ENCODE peak calls at places on chromosomes 16 and 17, in six cellular contexts. One of them, this sample, is unnamed.

GRCh38 chr17:44159519-44160210 is 10.8 kb upstream of the ASB16 start:
- DNase-seq in astrocyte of the spinal cord: no peak
- DNase-seq in heart right ventricle: no peak
- DNase-seq in esophagus squamous epithelium: no peak
- DNase-seq in thoracic aorta: no peak
- DNase-seq in astrocyte of the cerebellum: no peak
- DNase-seq in this sample: no peak

GRCh38 chr17:351436-351713 is 1.2 kb downstream of the RPH3AL start:
- DNase-seq in astrocyte of the spinal cord: no peak
- DNase-seq in heart right ventricle: no peak
- DNase-seq in esophagus squamous epithelium: no peak
- DNase-seq in thoracic aorta: no peak
- DNase-seq in astrocyte of the cerebellum: no peak
- DNase-seq in this sample: peak

GRCh38 chr17:50210249-50211225 is 9.1 kb upstream of the COL1A1 start:
- DNase-seq in astrocyte of the spinal cord: peak
- DNase-seq in heart right ventricle: peak
- DNase-seq in esophagus squamous epithelium: no peak
- DNase-seq in thoracic aorta: peak
- DNase-seq in astrocyte of the cerebellum: peak
- DNase-seq in this sample: peak

GRCh38 chr17:32483451-32484019 is 3.3 kb upstream of the CDK5R1 start:
- DNase-seq in astrocyte of the spinal cord: peak
- DNase-seq in heart right ventricle: peak
- DNase-seq in esophagus squamous epithelium: no peak
- DNase-seq in thoracic aorta: no peak
- DNase-seq in astrocyte of the cerebellum: peak
- DNase-seq in this sample: peak

GRCh38 chr17:45905812-45906211 is 11.5 kb downstream of the MAPT start:
- DNase-seq in astrocyte of the spinal cord: no peak
- DNase-seq in heart right ventricle: no peak
- DNase-seq in esophagus squamous epithelium: no peak
- DNase-seq in thoracic aorta: no peak
- DNase-seq in astrocyte of the cerebellum: no peak
- DNase-seq in this sample: no peak

GRCh38 chr16:30786115-30786935 is 680 bp downstream of the ZNF629 start:
- DNase-seq in astrocyte of the spinal cord: peak
- DNase-seq in heart right ventricle: no peak
- DNase-seq in esophagus squamous epithelium: no peak
- DNase-seq in thoracic aorta: no peak
- DNase-seq in astrocyte of the cerebellum: no peak
- DNase-seq in this sample: no peak

GRCh38 chr16:3188925-3189825 is 1.2 kb downstream of the OR1F1 start:
- DNase-seq in astrocyte of the spinal cord: peak
- DNase-seq in heart right ventricle: no peak
- DNase-seq in esophagus squamous epithelium: no peak
- DNase-seq in thoracic aorta: no peak
- DNase-seq in astrocyte of the cerebellum: no peak
- DNase-seq in this sample: peak

GRCh38 chr17:54353789-54354525 is 531.2 kb downstream of the KIF2B start:
- DNase-seq in astrocyte of the spinal cord: no peak
- DNase-seq in heart right ventricle: no peak
- DNase-seq in esophagus squamous epithelium: no peak
- DNase-seq in thoracic aorta: no peak
- DNase-seq in astrocyte of the cerebellum: no peak
- DNase-seq in this sample: no peak

GRCh38 chr17:16495561-16495960 is 3.6 kb upstream of the LRRC75A start:
- DNase-seq in astrocyte of the spinal cord: no peak
- DNase-seq in heart right ventricle: no peak
- DNase-seq in esophagus squamous epithelium: no peak
- DNase-seq in thoracic aorta: no peak
- DNase-seq in astrocyte of the cerebellum: no peak
- DNase-seq in this sample: no peak

GRCh38 chr17:64107517-64108235 is 22.3 kb downstream of the ERN1 start:
- DNase-seq in astrocyte of the spinal cord: peak
- DNase-seq in heart right ventricle: no peak
- DNase-seq in esophagus squamous epithelium: no peak
- DNase-seq in thoracic aorta: no peak
- DNase-seq in astrocyte of the cerebellum: no peak
- DNase-seq in this sample: no peak

GRCh38 chr16:85347213-85347591 is 234.9 kb upstream of the CIBAR2 start:
- DNase-seq in astrocyte of the spinal cord: no peak
- DNase-seq in heart right ventricle: no peak
- DNase-seq in esophagus squamous epithelium: no peak
- DNase-seq in thoracic aorta: no peak
- DNase-seq in astrocyte of the cerebellum: no peak
- DNase-seq in this sample: peak

GRCh38 chr16:3690991-3691720 is 26.2 kb downstream of the TRAP1 start:
- DNase-seq in astrocyte of the spinal cord: peak
- DNase-seq in heart right ventricle: no peak
- DNase-seq in esophagus squamous epithelium: no peak
- DNase-seq in thoracic aorta: no peak
- DNase-seq in astrocyte of the cerebellum: no peak
- DNase-seq in this sample: no peak

GRCh38 chr17:13597723-13598347 is 3.9 kb downstream of the HS3ST3A1 start:
- DNase-seq in astrocyte of the spinal cord: peak
- DNase-seq in heart right ventricle: peak
- DNase-seq in esophagus squamous epithelium: no peak
- DNase-seq in thoracic aorta: no peak
- DNase-seq in astrocyte of the cerebellum: no peak
- DNase-seq in this sample: peak

GRCh38 chr16:85484337-85485295 is 128.5 kb upstream of the GSE1 start:
- DNase-seq in astrocyte of the spinal cord: no peak
- DNase-seq in heart right ventricle: no peak
- DNase-seq in esophagus squamous epithelium: no peak
- DNase-seq in thoracic aorta: no peak
- DNase-seq in astrocyte of the cerebellum: no peak
- DNase-seq in this sample: no peak

GRCh38 chr17:11285946-11286345 is 44.9 kb downstream of the SHISA6 start:
- DNase-seq in astrocyte of the spinal cord: no peak
- DNase-seq in heart right ventricle: no peak
- DNase-seq in esophagus squamous epithelium: no peak
- DNase-seq in thoracic aorta: no peak
- DNase-seq in astrocyte of the cerebellum: no peak
- DNase-seq in this sample: no peak

GRCh38 chr17:35069311-35069710 is 5.8 kb upstream of the RFFL start:
- DNase-seq in astrocyte of the spinal cord: no peak
- DNase-seq in heart right ventricle: no peak
- DNase-seq in esophagus squamous epithelium: no peak
- DNase-seq in thoracic aorta: no peak
- DNase-seq in astrocyte of the cerebellum: no peak
- DNase-seq in this sample: peak

GRCh38 chr16:86252596-86252995 is 257.7 kb upstream of the FOXF1 start:
- DNase-seq in astrocyte of the spinal cord: peak
- DNase-seq in heart right ventricle: no peak
- DNase-seq in esophagus squamous epithelium: no peak
- DNase-seq in thoracic aorta: no peak
- DNase-seq in astrocyte of the cerebellum: no peak
- DNase-seq in this sample: no peak

GRCh38 chr16:14196011-14196410 is 124.9 kb downstream of the MRTFB start:
- DNase-seq in astrocyte of the spinal cord: no peak
- DNase-seq in heart right ventricle: no peak
- DNase-seq in esophagus squamous epithelium: no peak
- DNase-seq in thoracic aorta: no peak
- DNase-seq in astrocyte of the cerebellum: no peak
- DNase-seq in this sample: no peak

GRCh38 chr16:67464565-67464964 is 16.4 kb downstream of the ATP6V0D1 start:
- DNase-seq in astrocyte of the spinal cord: no peak
- DNase-seq in heart right ventricle: no peak
- DNase-seq in esophagus squamous epithelium: no peak
- DNase-seq in thoracic aorta: no peak
- DNase-seq in astrocyte of the cerebellum: no peak
- DNase-seq in this sample: no peak

GRCh38 chr17:32227910-32228309 is 37.7 kb upstream of the RHBDL3 start:
- DNase-seq in astrocyte of the spinal cord: no peak
- DNase-seq in heart right ventricle: no peak
- DNase-seq in esophagus squamous epithelium: no peak
- DNase-seq in thoracic aorta: no peak
- DNase-seq in astrocyte of the cerebellum: no peak
- DNase-seq in this sample: no peak

GRCh38 chr16:89764711-89765201 is 43.4 kb downstream of the ZNF276 start:
- DNase-seq in astrocyte of the spinal cord: no peak
- DNase-seq in heart right ventricle: peak
- DNase-seq in esophagus squamous epithelium: peak
- DNase-seq in thoracic aorta: peak
- DNase-seq in astrocyte of the cerebellum: no peak
- DNase-seq in this sample: no peak

GRCh38 chr16:88619859-88620655 is 18.3 kb upstream of the IL17C start:
- DNase-seq in astrocyte of the spinal cord: peak
- DNase-seq in heart right ventricle: no peak
- DNase-seq in esophagus squamous epithelium: no peak
- DNase-seq in thoracic aorta: no peak
- DNase-seq in astrocyte of the cerebellum: peak
- DNase-seq in this sample: no peak

DNA sequence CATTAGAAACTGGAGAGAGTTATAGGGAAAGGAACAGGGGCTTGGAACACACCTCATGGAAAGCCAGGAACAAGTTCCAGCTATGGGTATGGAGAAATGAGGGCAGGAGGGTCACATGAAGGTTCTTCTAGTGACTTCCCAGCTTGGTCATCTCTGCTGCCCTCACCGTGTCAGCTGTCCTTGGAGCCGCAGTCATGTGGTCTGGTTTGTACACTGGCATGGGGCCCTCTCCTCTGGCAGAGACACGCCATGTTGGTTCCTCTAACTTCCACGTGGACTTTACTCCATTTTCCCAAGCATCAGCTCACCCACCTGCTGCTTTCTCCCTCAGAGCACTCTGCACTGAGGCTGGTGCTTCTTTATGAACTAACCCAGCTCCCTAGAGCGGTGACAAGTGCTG is 26.3 kb downstream of the MPG start:
- DNase-seq in astrocyte of the spinal cord: no peak
- DNase-seq in heart right ventricle: no peak
- DNase-seq in esophagus squamous epithelium: no peak
- DNase-seq in thoracic aorta: no peak
- DNase-seq in astrocyte of the cerebellum: no peak
- DNase-seq in this sample: no peak
- TF ChIP-seq CTCF in astrocyte of the spinal cord: no peak
- TF ChIP-seq CTCF in heart right ventricle: no peak
- TF ChIP-seq CTCF in esophagus squamous epithelium: no peak
- TF ChIP-seq CTCF in thoracic aorta: no peak
- TF ChIP-seq CTCF in astrocyte of the cerebellum: no peak
- TF ChIP-seq CTCF in this sample: no peak

GRCh38 chr17:76076765-76077581 is 2.0 kb upstream of the ZACN start:
- DNase-seq in astrocyte of the spinal cord: no peak
- DNase-seq in heart right ventricle: no peak
- DNase-seq in esophagus squamous epithelium: no peak
- DNase-seq in thoracic aorta: no peak
- DNase-seq in astrocyte of the cerebellum: no peak
- DNase-seq in this sample: no peak

GRCh38 chr17:76076100-76076764 is 1.7 kb downstream of the GALR2 start:
- DNase-seq in astrocyte of the spinal cord: no peak
- DNase-seq in heart right ventricle: no peak
- DNase-seq in esophagus squamous epithelium: no peak
- DNase-seq in thoracic aorta: no peak
- DNase-seq in astrocyte of the cerebellum: no peak
- DNase-seq in this sample: no peak

GRCh38 chr17:76075364-76076099 is 951 bp downstream of the GALR2 start:
- DNase-seq in astrocyte of the spinal cord: no peak
- DNase-seq in heart right ventricle: no peak
- DNase-seq in esophagus squamous epithelium: no peak
- DNase-seq in thoracic aorta: no peak
- DNase-seq in astrocyte of the cerebellum: no peak
- DNase-seq in this sample: no peak

GRCh38 chr17:76072149-76072858 is at the start of gene SRP68:
- DNase-seq in astrocyte of the spinal cord: peak
- DNase-seq in heart right ventricle: peak
- DNase-seq in esophagus squamous epithelium: peak
- DNase-seq in thoracic aorta: peak
- DNase-seq in astrocyte of the cerebellum: peak
- DNase-seq in this sample: peak

GRCh38 chr17:76074390-76075363 is at the start of gene GALR2:
- DNase-seq in astrocyte of the spinal cord: no peak
- DNase-seq in heart right ventricle: no peak
- DNase-seq in esophagus squamous epithelium: no peak
- DNase-seq in thoracic aorta: no peak
- DNase-seq in astrocyte of the cerebellum: no peak
- DNase-seq in this sample: no peak
- H3K4me3 ChIP-seq in astrocyte of the spinal cord: no peak
- H3K4me3 ChIP-seq in heart right ventricle: no peak
- H3K4me3 ChIP-seq in esophagus squamous epithelium: no peak
- H3K4me3 ChIP-seq in thoracic aorta: peak
- H3K4me3 ChIP-seq in astrocyte of the cerebellum: no peak
- H3K4me3 ChIP-seq in this sample: no peak

DNA sequence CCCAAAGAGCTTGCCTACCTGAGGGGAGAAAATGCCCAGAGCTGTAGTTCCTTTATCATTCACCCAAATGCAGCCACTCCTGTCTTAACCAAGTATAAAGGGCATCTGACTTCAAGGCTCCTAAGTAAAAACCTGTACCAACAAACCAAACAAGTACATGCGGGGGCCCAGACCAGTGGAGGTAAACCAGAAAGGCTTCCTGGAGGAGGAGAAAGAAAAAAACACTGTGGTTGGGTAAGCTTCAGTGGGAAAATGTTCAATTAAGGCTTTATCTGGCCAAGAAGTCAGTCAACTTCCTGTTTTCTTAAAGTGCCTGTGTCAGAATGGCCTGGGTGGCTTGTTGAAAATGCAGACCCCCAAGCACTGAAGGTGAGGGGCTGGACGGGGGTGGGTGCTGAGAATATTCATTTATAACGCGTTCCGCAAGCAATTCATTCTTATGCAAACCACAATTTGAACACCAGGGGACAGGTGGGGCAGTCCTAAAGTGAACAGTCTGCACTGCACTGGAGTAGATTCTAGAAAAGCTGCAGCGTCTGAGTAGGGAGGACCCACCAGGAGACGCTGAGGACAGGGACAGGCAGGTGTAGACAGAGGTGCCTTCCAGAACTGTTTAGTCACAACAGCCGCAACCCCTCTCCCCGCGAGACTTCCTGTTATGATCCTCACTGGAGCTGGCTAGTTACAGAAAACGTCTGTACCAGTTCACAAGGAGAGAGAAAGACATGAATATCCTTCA is 467.1 kb downstream of the SOX9 start:
- DNase-seq in astrocyte of the spinal cord: peak
- DNase-seq in heart right ventricle: no peak
- DNase-seq in esophagus squamous epithelium: no peak
- DNase-seq in thoracic aorta: no peak
- DNase-seq in astrocyte of the cerebellum: no peak
- DNase-seq in this sample: peak
- TF ChIP-seq CTCF in astrocyte of the spinal cord: peak
- TF ChIP-seq CTCF in heart right ventricle: no peak
- TF ChIP-seq CTCF in esophagus squamous epithelium: peak
- TF ChIP-seq CTCF in thoracic aorta: no peak
- TF ChIP-seq CTCF in astrocyte of the cerebellum: peak
- TF ChIP-seq CTCF in this sample: no peak

DNA sequence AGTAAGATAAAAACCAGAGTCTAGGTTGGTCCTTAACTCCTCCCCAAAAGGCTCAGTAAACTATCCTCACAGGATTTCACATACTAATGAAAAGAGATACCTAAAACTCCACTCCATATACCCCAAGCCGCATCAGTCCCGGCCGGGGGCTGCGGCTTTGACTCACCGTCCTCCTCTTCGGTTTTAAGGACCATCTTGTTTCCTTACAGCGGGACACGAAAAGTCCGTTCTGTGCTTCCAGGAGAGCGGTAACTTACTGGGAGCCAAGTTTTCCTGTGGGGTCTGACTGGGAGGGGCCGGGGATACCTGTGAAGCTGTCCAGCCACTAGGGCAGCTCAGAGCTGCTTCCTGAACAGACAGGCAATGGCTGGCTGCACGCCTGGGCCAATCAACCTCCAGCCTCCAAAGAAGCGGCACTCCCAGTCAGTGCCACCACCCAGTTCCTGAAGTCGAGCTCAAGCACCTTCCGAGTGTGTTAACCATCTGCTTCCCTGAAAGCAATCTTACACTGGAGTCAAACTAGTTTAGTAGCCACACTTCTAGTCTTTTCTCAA is 45.5 kb downstream of the CYTH1 start:
- DNase-seq in astrocyte of the spinal cord: no peak
- DNase-seq in heart right ventricle: peak
- DNase-seq in esophagus squamous epithelium: no peak
- DNase-seq in thoracic aorta: no peak
- DNase-seq in astrocyte of the cerebellum: no peak
- DNase-seq in this sample: peak
- H3K4me3 ChIP-seq in astrocyte of the spinal cord: no peak
- H3K4me3 ChIP-seq in heart right ventricle: peak
- H3K4me3 ChIP-seq in esophagus squamous epithelium: peak
- H3K4me3 ChIP-seq in thoracic aorta: peak
- H3K4me3 ChIP-seq in astrocyte of the cerebellum: no peak
- H3K4me3 ChIP-seq in this sample: peak